ENCODE peak calls at places on chromosomes 13 and 19, in seven cellular contexts. F is thyroid gland, R is keratinocyte, P is neural crest cell, S is glutamatergic neuron, X is upper lobe of left lung, K is ovary. O is an unnamed sample.
A peak's percentile ranks its signal among the peaks of the same experiment; 100 is the strongest.

GRCh38 chr19:461664-462551 is 1.1 kb upstream of the SHC2 start:
- DNase-seq in F (peak; percentile 63), R (no peak), P (peak; percentile 35), S (peak; percentile 90), X (peak; percentile 89), K (peak; percentile 41), O (peak; percentile 79)

GRCh38 chr19:10713317-10713716 is 4.6 kb upstream of the DNM2 start:
- DNase-seq in F (no peak), R (no peak), P (no peak), S (no peak), X (no peak), K (no peak), O (no peak)

GRCh38 chr19:310141-310651 is 19.0 kb upstream of the PLPP2 start:
- DNase-seq in F (no peak), R (no peak), P (no peak), S (no peak), X (no peak), K (no peak), O (no peak)

GRCh38 chr19:1101337-1101698 is 2.5 kb upstream of the GPX4 start:
- DNase-seq in F (peak; percentile 58), R (no peak), P (no peak), S (no peak), X (no peak), K (no peak), O (no peak)

GRCh38 chr19:13022859-13023636 is 27.8 kb downstream of the NFIX start:
- DNase-seq in F (peak; percentile 90), R (peak; percentile 77), P (no peak), S (no peak), X (no peak), K (peak; percentile 94), O (no peak)

GRCh38 chr19:7255119-7255518 is 39.1 kb downstream of the INSR start:
- DNase-seq in F (no peak), R (no peak), P (no peak), S (no peak), X (no peak), K (no peak), O (no peak)

GRCh38 chr19:13082192-13083007 is 20.3 kb downstream of the LYL1 start:
- DNase-seq in F (no peak), R (no peak), P (no peak), S (peak; percentile 91), X (no peak), K (no peak), O (no peak)

GRCh38 chr13:34145061-34145460 is 327.1 kb downstream of the RFC3 start:
- DNase-seq in F (no peak), R (no peak), P (no peak), S (no peak), X (no peak), K (no peak), O (no peak)

GRCh38 chr13:23703241-23703640 is 133.0 kb downstream of the TNFRSF19 start:
- DNase-seq in F (no peak), R (no peak), P (no peak), S (no peak), X (peak; percentile 48), K (no peak), O (no peak)

GRCh38 chr19:4457654-4458406 is at the start of gene UBXN6:
- DNase-seq in F (peak; percentile 99), R (peak; percentile 77), P (peak; percentile 97), S (peak; percentile 96), X (peak; percentile 96), K (peak; percentile 97), O (peak; percentile 93)

GRCh38 chr13:40158218-40158617 is 502.8 kb downstream of the COG6 start:
- DNase-seq in F (no peak), R (peak; percentile 13), P (no peak), S (no peak), X (no peak), K (no peak), O (no peak)

GRCh38 chr19:3108775-3109174 is 14.6 kb downstream of the GNA11 start:
- DNase-seq in F (peak; percentile 62), R (no peak), P (peak; percentile 65), S (peak; percentile 78), X (peak; percentile 33), K (peak; percentile 63), O (peak; percentile 56)

GRCh38 chr19:4539169-4539696 is 603 bp downstream of the LRG1 start:
- DNase-seq in F (no peak), R (no peak), P (no peak), S (no peak), X (no peak), K (no peak), O (no peak)

GRCh38 chr13:42322806-42323205 is 50.9 kb downstream of the AKAP11 start:
- DNase-seq in F (no peak), R (no peak), P (no peak), S (no peak), X (no peak), K (no peak), O (no peak)

GRCh38 chr13:24228852-24229458 is 68.4 kb downstream of the SPATA13 start:
- DNase-seq in F (no peak), R (peak; percentile 19), P (no peak), S (no peak), X (no peak), K (peak; percentile 59), O (no peak)

GRCh38 chr19:44848036-44848804 is 2.1 kb downstream of the NECTIN2 start:
- DNase-seq in F (no peak), R (no peak), P (peak; percentile 12), S (peak; percentile 29), X (no peak), K (peak; percentile 55), O (no peak)

GRCh38 chr13:113959198-113959597 is 14.7 kb downstream of the C13orf46 start:
- DNase-seq in F (peak; percentile 40), R (no peak), P (no peak), S (no peak), X (no peak), K (no peak), O (no peak)

GRCh38 chr19:49064768-49065611 is at the start of gene NTF4:
- DNase-seq in F (peak; percentile 58), R (no peak), P (peak; percentile 56), S (peak; percentile 74), X (peak; percentile 88), K (no peak), O (peak; percentile 61)

GRCh38 chr13:64643066-64643465 is 2587.1 kb downstream of the PCDH9 start:
- DNase-seq in F (no peak), R (no peak), P (no peak), S (no peak), X (no peak), K (no peak), O (no peak)

GRCh38 chr13:68982961-68983619 is 1124.5 kb upstream of the ATXN8OS start:
- DNase-seq in F (no peak), R (no peak), P (no peak), S (no peak), X (peak; percentile 15), K (no peak), O (no peak)

GRCh38 chr13:107680115-107680514 is 535.2 kb downstream of the LIG4 start:
- DNase-seq in F (no peak), R (no peak), P (no peak), S (no peak), X (no peak), K (no peak), O (no peak)
- TF ChIP-seq CTCF in F (no peak), R (no peak), P (no peak), S (no peak), X (no peak), K (no peak), O (peak; percentile 16)

GRCh38 chr19:33219261-33219812 is 6.3 kb downstream of the SLC7A10 start:
- DNase-seq in F (no peak), R (no peak), P (peak; percentile 52), S (no peak), X (no peak), K (no peak), O (no peak)
- TF ChIP-seq CTCF in F (no peak), R (no peak), P (peak; percentile 37), S (no peak), X (no peak), K (no peak), O (peak; percentile 29)

DNA sequence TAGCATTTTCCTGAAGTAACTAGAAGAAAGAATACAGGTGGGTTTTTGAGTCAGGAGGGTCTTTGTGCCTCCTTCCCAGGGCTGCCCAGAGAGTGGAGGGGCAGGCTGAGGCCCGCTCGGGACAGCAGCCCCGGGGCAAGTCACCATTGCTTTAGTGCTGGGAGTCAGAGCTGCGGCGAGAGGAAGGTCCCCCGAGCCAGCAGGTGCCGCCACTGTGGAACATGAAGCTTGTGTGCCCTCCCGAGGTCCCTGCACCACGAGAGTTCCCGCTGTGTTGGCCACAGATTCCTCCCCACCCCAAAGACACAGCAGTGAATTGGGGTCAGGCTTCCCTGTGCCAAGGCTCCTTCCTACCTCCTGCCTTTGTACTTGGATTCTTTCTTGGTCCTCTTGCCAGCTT is 50.9 kb upstream of the TEX29 start:
- DNase-seq in F (no peak), R (no peak), P (no peak), S (no peak), X (peak; percentile 38), K (no peak), O (no peak)
- TF ChIP-seq CTCF in F (no peak), R (no peak), P (no peak), S (no peak), X (no peak), K (no peak), O (no peak)

GRCh38 chr19:29480507-29480906 is 45.3 kb upstream of the VSTM2B start:
- DNase-seq in F (no peak), R (no peak), P (no peak), S (no peak), X (no peak), K (no peak), O (no peak)

GRCh38 chr19:29479941-29480340 is 45.9 kb upstream of the VSTM2B start:
- DNase-seq in F (no peak), R (no peak), P (no peak), S (no peak), X (no peak), K (no peak), O (no peak)

GRCh38 chr19:29476528-29476927 is 49.3 kb upstream of the VSTM2B start:
- DNase-seq in F (no peak), R (no peak), P (no peak), S (no peak), X (no peak), K (no peak), O (no peak)

GRCh38 chr19:29477831-29478577 is 47.8 kb upstream of the VSTM2B start:
- DNase-seq in F (no peak), R (no peak), P (no peak), S (no peak), X (no peak), K (no peak), O (no peak)

DNA sequence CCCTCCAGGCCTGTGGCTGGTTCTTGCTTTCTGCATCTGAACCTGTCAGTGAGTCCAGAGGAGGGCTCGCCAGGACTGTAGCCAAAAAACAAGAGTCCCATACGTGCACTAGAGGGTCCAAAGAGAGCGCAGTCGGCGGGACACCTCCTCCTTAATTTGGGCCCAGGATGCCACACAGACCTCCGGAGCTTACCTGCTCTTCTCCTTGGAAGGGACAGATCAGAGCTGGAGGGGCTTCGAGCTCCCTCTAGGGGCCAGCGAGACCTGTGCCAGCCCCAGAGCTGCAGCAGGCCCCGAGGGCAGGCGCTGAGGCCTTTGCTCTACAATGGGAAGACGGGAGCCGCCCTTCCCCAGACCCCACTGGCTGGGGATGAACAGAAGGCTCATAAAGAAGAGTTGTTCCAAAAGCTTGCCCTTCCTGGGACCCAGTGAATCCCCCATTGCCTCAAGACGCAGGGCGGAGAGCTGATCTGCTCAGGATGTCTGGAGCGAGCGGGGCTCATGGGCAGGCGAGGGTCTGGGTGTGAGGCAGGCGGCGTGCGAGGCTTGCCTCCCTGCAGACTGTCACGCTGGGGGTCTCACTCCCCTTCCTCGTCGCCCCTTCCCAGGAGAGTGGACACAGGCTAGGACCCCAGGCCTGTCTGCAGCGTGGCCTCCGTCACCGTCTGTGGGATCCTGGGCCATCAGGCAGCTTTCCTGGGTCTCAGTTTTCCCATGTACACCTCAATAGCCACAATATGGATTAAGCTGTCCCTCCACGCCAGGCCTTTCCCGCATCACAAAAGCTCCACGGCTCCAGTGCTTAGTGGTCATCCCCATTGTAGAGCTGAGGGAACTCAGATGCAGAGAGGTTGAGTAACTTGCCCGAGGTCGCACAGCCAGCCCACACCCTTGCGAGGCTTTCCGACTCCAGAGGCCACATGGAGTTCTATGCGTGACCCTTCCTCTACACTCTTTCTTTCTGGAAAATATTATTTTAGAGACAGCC is 46.9 kb upstream of the VSTM2B start:
- DNase-seq in F (no peak), R (no peak), P (peak; percentile 52), S (peak; percentile 74), X (peak; percentile 31), K (no peak), O (peak; percentile 51)
- TF ChIP-seq CTCF in F (no peak), R (no peak), P (peak; percentile 69), S (peak; percentile 59), X (no peak), K (no peak), O (peak; percentile 83)

O was measured in progenitor cell of endocrine pancreas.